ENCODE peak calls at places on chromosomes 11 and 22, in six cellular contexts. Q is SJSA1; K is Karpas-422; A is prostate gland; X is right lobe of liver; E is CD4-positive, alpha-beta memory T cell. W is an unnamed sample.
A peak's percentile ranks its signal among the peaks of the same experiment; 100 is the strongest.

GRCh38 chr11:62104816-62105610 is 18.8 kb upstream of the INCENP start:
- DNase-seq in Q (no peak), K (no peak), A (no peak), X (no peak), E (no peak), W (no peak)

GRCh38 chr11:70729949-70730348 is 331.6 kb downstream of the CTTN start:
- DNase-seq in Q (no peak), K (no peak), A (no peak), X (no peak), E (no peak), W (no peak)

GRCh38 chr11:113693030-113693429 is 13.1 kb downstream of the TMPRSS5 start:
- DNase-seq in Q (no peak), K (no peak), A (no peak), X (no peak), E (no peak), W (no peak)

GRCh38 chr11:76455331-76455730 is 10.5 kb downstream of the EMSY start:
- DNase-seq in Q (peak; percentile 44), K (no peak), A (no peak), X (no peak), E (no peak), W (no peak)

GRCh38 chr22:37018815-37019308 is 385 bp downstream of the TST start:
- DNase-seq in Q (peak; percentile 64), K (no peak), A (peak; percentile 54), X (peak; percentile 59), E (no peak), W (peak; percentile 47)

GRCh38 chr11:45453721-45454120 is 167.6 kb upstream of the SYT13 start:
- DNase-seq in Q (no peak), K (no peak), A (no peak), X (no peak), E (no peak), W (no peak)

GRCh38 chr11:113167599-113167998 is 146.8 kb upstream of the TTC12 start:
- DNase-seq in Q (no peak), K (no peak), A (no peak), X (no peak), E (no peak), W (peak; percentile 75)

GRCh38 chr22:18035740-18036139 is 11.4 kb upstream of the MICAL3 start:
- DNase-seq in Q (no peak), K (peak; percentile 31), A (no peak), X (peak; percentile 92), E (no peak), W (peak; percentile 52)

GRCh38 chr22:30239421-30240405 is 6.8 kb downstream of the LIF start:
- DNase-seq in Q (no peak), K (no peak), A (no peak), X (no peak), E (no peak), W (no peak)

GRCh38 chr11:16799890-16800289 is 61.4 kb downstream of the C11orf58 start:
- DNase-seq in Q (no peak), K (no peak), A (no peak), X (no peak), E (no peak), W (no peak)

GRCh38 chr11:34604909-34605308 is 16.0 kb upstream of the EHF start:
- DNase-seq in Q (no peak), K (no peak), A (no peak), X (no peak), E (no peak), W (no peak)

GRCh38 chr11:12363373-12363772 is 14.0 kb upstream of the PARVA start:
- DNase-seq in Q (no peak), K (no peak), A (no peak), X (no peak), E (no peak), W (no peak)

GRCh38 chr22:33544707-33545106 is 375.6 kb downstream of the LARGE1 start:
- DNase-seq in Q (no peak), K (no peak), A (no peak), X (no peak), E (no peak), W (no peak)

GRCh38 chr11:67276821-67277230 is 10.6 kb downstream of the GRK2 start:
- DNase-seq in Q (peak; percentile 87), K (peak; percentile 72), A (no peak), X (peak; percentile 60), E (peak; percentile 45), W (no peak)

GRCh38 chr11:61007383-61007970 is 36.0 kb downstream of the CD6 start:
- DNase-seq in Q (no peak), K (no peak), A (no peak), X (no peak), E (no peak), W (peak; percentile 35)

GRCh38 chr11:11157201-11157600 is 195.8 kb downstream of the CSNK2A3 start:
- DNase-seq in Q (no peak), K (peak; percentile 89), A (no peak), X (peak; percentile 52), E (peak; percentile 46), W (peak; percentile 73)

GRCh38 chr11:83945953-83946352 is 659.8 kb upstream of the CCDC90B start:
- DNase-seq in Q (no peak), K (no peak), A (no peak), X (no peak), E (no peak), W (no peak)

GRCh38 chr22:48845356-48845936 is 982.2 kb downstream of the BRD1 start:
- DNase-seq in Q (no peak), K (no peak), A (no peak), X (no peak), E (no peak), W (no peak)

GRCh38 chr11:128527046-128527445 is 60.3 kb downstream of the ETS1 start:
- DNase-seq in Q (no peak), K (no peak), A (no peak), X (no peak), E (no peak), W (no peak)
- H3K27ac ChIP-seq in Q (no peak overlapping the region), K (no peak overlapping the region), A (no peak overlapping the region), X (no peak overlapping the region), E (peak overlapping the region; percentile 65), W (no peak overlapping the region)

GRCh38 chr22:28019360-28019759 is 100.3 kb upstream of the PITPNB start:
- DNase-seq in Q (peak; percentile 28), K (no peak), A (no peak), X (no peak), E (no peak), W (peak; percentile 54)
- H3K4me1 ChIP-seq in Q (peaks cover 6% of the 10 kb centered on the region), K (no peaks in the 10 kb centered on the region), A (no peaks in the 10 kb centered on the region), X (no peaks in the 10 kb centered on the region), E (no peaks in the 10 kb centered on the region), W (peaks cover 9% of the 10 kb centered on the region)

GRCh38 chr11:33268945-33269567 is 11.9 kb downstream of the HIPK3 start:
- DNase-seq in Q (no peak), K (no peak), A (no peak), X (no peak), E (no peak), W (no peak)

GRCh38 chr11:33262016-33262638 is 4.9 kb downstream of the HIPK3 start:
- DNase-seq in Q (no peak), K (no peak), A (no peak), X (no peak), E (no peak), W (no peak)

GRCh38 chr11:33263549-33263948 is 6.4 kb downstream of the HIPK3 start:
- DNase-seq in Q (no peak), K (no peak), A (no peak), X (no peak), E (no peak), W (no peak)

GRCh38 chr11:33266418-33267215 is 9.4 kb downstream of the HIPK3 start:
- DNase-seq in Q (no peak), K (no peak), A (no peak), X (no peak), E (no peak), W (no peak)

DNA sequence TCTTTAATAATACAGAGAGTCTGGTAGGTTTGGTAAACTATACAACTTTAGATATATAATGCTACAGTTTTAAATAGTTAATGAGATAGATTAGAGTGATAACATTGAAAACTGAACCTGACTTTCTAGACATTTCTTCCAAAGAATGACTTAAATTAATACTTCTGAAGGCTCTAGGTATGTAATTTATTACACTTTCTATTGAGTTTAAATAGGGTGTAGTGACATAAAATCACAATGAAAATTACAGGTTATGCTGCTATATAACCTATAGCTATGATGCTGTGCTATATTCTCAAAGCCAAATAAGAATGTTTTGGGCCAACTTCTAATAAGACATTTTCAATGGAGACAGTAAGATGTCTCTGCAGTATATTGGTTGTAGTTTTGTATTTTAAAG is 7.7 kb downstream of the HIPK3 start:
- DNase-seq in Q (no peak), K (no peak), A (no peak), X (no peak), E (no peak), W (no peak)
- H3K27ac ChIP-seq in Q (no peak overlapping the region), K (no peak overlapping the region), A (no peak overlapping the region), X (no peak overlapping the region), E (no peak overlapping the region), W (no peak overlapping the region)

GRCh38 chr11:47652070-47652469 is 9.7 kb upstream of the MTCH2 start:
- DNase-seq in Q (no peak), K (no peak), A (no peak), X (no peak), E (no peak), W (no peak)

GRCh38 chr11:47659273-47659672 is 16.9 kb upstream of the MTCH2 start:
- DNase-seq in Q (no peak), K (no peak), A (no peak), X (no peak), E (no peak), W (no peak)

GRCh38 chr11:47661245-47661644 is 18.9 kb upstream of the MTCH2 start:
- DNase-seq in Q (no peak), K (no peak), A (no peak), X (no peak), E (no peak), W (no peak)

DNA sequence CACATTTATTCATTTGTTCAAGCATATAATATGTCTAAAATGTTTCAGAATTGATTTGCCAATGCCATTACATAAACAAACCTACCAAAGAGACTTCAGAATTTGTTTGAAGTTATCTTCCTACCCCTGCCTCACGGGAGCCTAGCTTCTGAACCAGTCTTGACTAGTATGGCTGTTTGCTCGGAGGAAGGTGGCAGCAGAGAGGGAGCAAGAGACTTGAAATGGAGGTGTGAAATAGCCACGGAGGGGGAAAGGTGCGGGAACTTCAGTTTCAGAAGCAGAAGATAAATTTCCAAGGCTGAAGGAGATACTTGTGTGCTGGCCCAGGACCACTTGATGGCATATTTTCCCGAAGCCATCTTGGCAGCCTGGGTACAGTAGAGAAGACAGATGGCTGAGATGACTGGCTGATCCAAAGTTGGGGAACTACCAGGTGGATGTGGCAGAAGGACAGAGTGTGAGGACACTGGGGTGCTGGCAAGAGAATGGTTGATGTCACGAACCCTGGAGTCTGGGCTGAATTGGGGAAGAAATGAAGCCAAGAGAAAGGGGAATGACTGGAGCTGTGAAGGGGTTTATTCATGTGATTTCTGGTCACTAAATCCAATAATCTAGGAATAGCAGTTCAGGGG is 14.0 kb upstream of the MTCH2 start:
- DNase-seq in Q (no peak), K (no peak), A (no peak), X (no peak), E (no peak), W (no peak)
- H3K4me1 ChIP-seq in Q (no peaks in the 10 kb centered on the region), K (no peaks in the 10 kb centered on the region), A (no peaks in the 10 kb centered on the region), X (no peaks in the 10 kb centered on the region), E (no peaks in the 10 kb centered on the region), W (no peaks in the 10 kb centered on the region)

GRCh38 chr11:47797633-47798032 is 30.5 kb upstream of the FNBP4 start:
- DNase-seq in Q (no peak), K (no peak), A (no peak), X (no peak), E (no peak), W (no peak)

DNA sequence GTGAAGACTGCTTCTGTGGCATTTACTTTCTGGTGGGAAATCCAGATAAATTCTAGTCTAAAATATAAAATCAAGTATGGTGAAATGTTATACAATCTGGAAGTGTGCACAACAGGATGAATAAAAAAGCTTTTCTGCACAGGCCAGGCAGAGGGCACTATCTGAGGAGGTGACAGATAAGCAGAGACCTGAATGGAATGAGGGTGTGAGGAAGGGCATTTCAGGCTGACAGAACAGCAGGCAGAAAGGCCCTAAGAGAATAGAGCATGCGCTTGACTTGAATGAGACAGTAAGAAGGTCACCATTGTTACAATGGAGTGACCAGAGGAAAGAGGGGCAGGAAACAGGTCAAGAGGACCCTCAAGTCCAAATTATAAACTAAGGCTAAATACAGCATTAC is 33.6 kb upstream of the FNBP4 start:
- DNase-seq in Q (no peak), K (no peak), A (no peak), X (no peak), E (no peak), W (no peak)
- H3K27ac ChIP-seq in Q (no peak overlapping the region), K (no peak overlapping the region), A (no peak overlapping the region), X (no peak overlapping the region), E (no peak overlapping the region), W (no peak overlapping the region)

W was measured in thyroid gland.